ENCODE peak calls at places on chromosome 20, in four cellular contexts. R is brain microvascular endothelial cell; B is CD4-positive, alpha-beta T cell; Q is AG04450. S is an unnamed sample.

GRCh38 chr20:41526327-41526726 is 91.8 kb downstream of the CHD6 start:
- DNase-seq in R (no peak), B (no peak), Q (no peak), S (no peak)

GRCh38 chr20:4957939-4958362 is 43.4 kb downstream of the SLC23A2 start:
- DNase-seq in R (peak; percentile 36), B (no peak), Q (no peak), S (no peak)

GRCh38 chr20:61753196-61753942 is 312.3 kb downstream of the TAF4 start:
- DNase-seq in R (peak; percentile 18), B (no peak), Q (peak; percentile 7), S (no peak)

GRCh38 chr20:34311118-34312023 is 8.2 kb upstream of the AHCY start:
- DNase-seq in R (no peak), B (no peak), Q (no peak), S (no peak)

GRCh38 chr20:24106155-24106800 is 117.7 kb upstream of the GGTLC1 start:
- DNase-seq in R (no peak), B (no peak), Q (no peak), S (no peak)

GRCh38 chr20:43584448-43585138 is 6.1 kb upstream of the IFT52 start:
- DNase-seq in R (peak; percentile 59), B (no peak), Q (peak; percentile 26), S (no peak)

GRCh38 chr20:15155848-15156401 is 818.5 kb upstream of the FLRT3 start:
- DNase-seq in R (no peak), B (no peak), Q (no peak), S (no peak)

GRCh38 chr20:50415031-50415515 is 95.1 kb upstream of the PTPN1 start:
- DNase-seq in R (no peak), B (no peak), Q (no peak), S (no peak)

GRCh38 chr20:11084508-11084907 is 410.7 kb upstream of the JAG1 start:
- DNase-seq in R (no peak), B (no peak), Q (no peak), S (no peak)

GRCh38 chr20:51884561-51884960 is 82.2 kb upstream of the SALL4 start:
- DNase-seq in R (peak; percentile 12), B (no peak), Q (no peak), S (no peak)

GRCh38 chr20:14866841-14867514 is 529.6 kb upstream of the FLRT3 start:
- DNase-seq in R (no peak), B (no peak), Q (no peak), S (no peak)

GRCh38 chr20:44730441-44730840 is 15.2 kb upstream of the KCNK15 start:
- DNase-seq in R (peak; percentile 73), B (no peak), Q (no peak), S (peak; percentile 84)

GRCh38 chr20:46951840-46952497 is 57.3 kb downstream of the EYA2 start:
- DNase-seq in R (no peak), B (no peak), Q (no peak), S (no peak)

GRCh38 chr20:31595380-31595653 is 9.8 kb upstream of the ID1 start:
- DNase-seq in R (no peak), B (no peak), Q (no peak), S (no peak)

GRCh38 chr20:31595654-31596411 is 9.3 kb upstream of the ID1 start:
- DNase-seq in R (no peak), B (no peak), Q (peak; percentile 68), S (peak; percentile 90)

GRCh38 chr20:31594558-31595379 is 10.3 kb upstream of the ID1 start:
- DNase-seq in R (no peak), B (no peak), Q (no peak), S (no peak)

GRCh38 chr20:31594002-31594557 is 11.0 kb upstream of the ID1 start:
- DNase-seq in R (no peak), B (no peak), Q (no peak), S (no peak)

GRCh38 chr20:31593221-31594001 is 11.7 kb upstream of the ID1 start:
- DNase-seq in R (no peak), B (no peak), Q (no peak), S (no peak)
- TF ChIP-seq CTCF in R (peak; percentile 32), B (no peak), Q (peak; percentile 10), S (no peak)

DNA sequence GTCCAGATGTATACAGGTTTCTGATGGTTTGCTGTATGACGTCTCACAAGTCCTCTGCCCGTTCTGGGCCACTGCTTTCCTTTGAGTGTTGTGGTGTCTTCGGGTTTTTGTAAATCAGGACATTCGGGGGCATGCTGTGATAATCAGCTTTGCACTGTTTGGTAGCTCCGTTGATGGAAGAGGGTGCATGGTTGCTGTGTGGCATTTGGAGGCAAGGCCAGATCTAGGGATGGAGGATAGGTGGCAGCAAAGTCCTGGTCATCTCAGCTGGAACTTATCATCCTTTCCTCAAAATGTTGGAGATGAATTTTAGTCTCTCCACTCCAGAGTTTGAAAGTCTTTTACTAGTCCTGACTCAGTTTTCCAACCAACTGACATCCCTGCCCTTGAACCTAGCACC is 91.0 kb downstream of the SCP2D1 start:
- DNase-seq in R (no peak), B (no peak), Q (no peak), S (no peak)
- TF ChIP-seq CTCF in R (no peak), B (no peak), Q (no peak), S (no peak)

DNA sequence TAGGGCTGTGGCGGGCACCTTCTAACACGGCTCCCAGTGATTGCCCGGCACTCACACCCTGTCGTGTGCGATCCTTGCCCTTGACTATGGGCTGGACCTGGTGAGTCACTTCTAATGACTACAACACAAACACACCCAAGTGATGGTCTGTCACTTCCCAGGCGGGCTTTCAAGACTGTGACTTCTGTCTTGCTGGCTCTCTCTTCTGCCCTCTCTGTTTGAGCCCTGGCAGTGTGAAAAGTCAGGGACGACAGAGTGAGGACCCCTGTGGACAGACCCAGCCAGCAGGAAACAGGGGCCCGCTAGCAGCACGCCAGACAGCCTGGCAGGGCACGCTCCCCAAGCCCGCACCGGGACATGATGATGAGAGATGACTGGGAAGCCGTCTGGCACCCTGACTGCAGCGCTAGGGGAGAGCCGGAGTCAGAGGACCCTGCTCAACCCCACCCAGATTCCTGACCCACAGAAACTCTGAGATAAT is 43.0 kb downstream of the KIF16B start:
- DNase-seq in R (peak; percentile 49), B (no peak), Q (no peak), S (no peak)
- TF ChIP-seq CTCF in R (no peak), B (no peak), Q (no peak), S (no peak)

GRCh38 chr20:62782893-62783278 is 13.4 kb upstream of the MRGBP start:
- DNase-seq in R (no peak), B (no peak), Q (no peak), S (no peak)

GRCh38 chr20:62780696-62781095 is 15.6 kb upstream of the MRGBP start:
- DNase-seq in R (no peak), B (no peak), Q (no peak), S (no peak)

GRCh38 chr20:62780204-62780603 is 16.1 kb upstream of the MRGBP start:
- DNase-seq in R (no peak), B (no peak), Q (no peak), S (no peak)

GRCh38 chr20:62784497-62784896 is 11.8 kb upstream of the MRGBP start:
- DNase-seq in R (no peak), B (no peak), Q (no peak), S (no peak)

DNA sequence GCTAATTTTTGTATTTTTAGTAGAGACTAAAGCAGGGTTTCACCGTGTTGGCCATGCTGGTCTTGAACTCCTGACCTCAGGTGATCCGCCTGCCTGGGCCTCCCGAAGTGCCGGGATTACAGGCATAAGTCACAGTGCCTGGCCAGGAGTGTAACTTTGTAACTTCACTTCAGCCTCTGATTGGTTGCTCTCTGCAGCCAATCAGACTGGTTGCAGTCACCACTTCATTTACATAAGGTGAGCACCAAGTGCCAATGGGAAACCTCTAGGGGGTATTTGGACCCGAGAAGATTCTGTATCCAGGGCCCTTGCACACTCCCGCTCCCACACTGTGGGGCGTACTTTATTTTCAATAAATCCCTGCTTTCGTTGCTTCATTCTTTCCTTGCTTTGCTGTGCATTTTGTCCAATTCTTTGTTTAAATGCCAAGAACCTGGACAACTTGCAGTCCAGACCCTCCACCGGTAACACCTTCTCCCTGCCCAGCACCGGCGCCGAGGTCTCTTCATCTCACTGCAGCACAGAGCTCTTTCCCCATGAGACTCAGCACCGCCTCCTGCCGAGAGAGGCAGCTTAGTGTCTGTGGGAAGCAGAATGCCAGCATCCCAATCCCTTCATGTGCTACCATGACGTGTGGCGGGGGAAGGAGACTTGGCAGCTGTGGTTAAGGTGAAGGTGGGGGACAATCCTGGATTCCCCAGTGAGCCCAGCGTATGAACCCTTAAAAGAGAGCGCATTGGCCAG is 14.0 kb upstream of the MRGBP start:
- DNase-seq in R (no peak), B (no peak), Q (no peak), S (no peak)
- TF ChIP-seq CTCF in R (peak; percentile 39), B (no peak), Q (peak; percentile 15), S (peak; percentile 18)

DNA sequence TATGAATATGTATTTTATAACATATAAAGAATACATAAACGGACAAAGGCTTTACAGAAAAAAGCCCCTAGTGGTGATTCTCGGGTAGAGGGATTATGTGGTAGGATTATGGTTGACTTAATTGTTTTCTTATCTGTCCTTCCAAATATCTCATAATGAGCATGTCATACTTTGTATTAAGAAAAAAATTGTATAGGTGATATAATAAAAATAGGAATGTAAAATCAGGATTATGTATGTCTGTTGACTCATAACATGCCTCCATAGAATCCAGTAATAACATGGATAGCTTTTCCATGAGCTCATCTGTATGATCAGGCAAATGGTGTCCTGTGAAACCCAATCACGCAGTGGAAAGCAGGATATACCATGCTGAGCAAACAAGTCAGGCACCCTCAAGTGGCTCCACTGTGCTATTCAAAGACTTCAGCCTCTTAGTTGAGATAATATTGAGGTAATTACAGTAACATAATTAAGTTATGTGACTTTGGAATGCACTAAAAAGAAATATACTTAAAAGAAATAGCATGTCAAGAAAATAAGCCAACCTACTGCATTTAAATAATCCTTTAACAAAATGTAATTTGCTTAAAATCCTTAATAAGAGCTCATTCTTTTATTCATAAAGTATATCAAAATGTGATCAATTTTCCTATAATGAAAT is 39.6 kb upstream of the PRELID3B start:
- DNase-seq in R (no peak), B (no peak), Q (no peak), S (peak; percentile 6)
- TF ChIP-seq CTCF in R (peak; percentile 38), B (peak; percentile 60), Q (peak; percentile 42), S (peak; percentile 22)